ENCODE peak calls at places on chromosomes 6 and 20, in four cellular contexts. O is GM12878, Y is SK-N-SH, B is K562. Q is an unnamed sample.

GRCh38 chr6:170128346-170128745 is 162.5 kb downstream of the DLL1 start:
- DNase-seq in B (no peak), Y (no peak), O (no peak), Q (peak)

GRCh38 chr6:138492113-138492512 is 7.2 kb downstream of the NHSL1 start:
- DNase-seq in B (no peak), O (no peak), Y (no peak), Q (no peak)

GRCh38 chr6:149749594-149750135 is at the start of gene PCMT1:
- DNase-seq in B (peak), Y (peak), O (peak), Q (peak)

GRCh38 chr6:54860739-54861138 is 14.2 kb downstream of the FAM83B start:
- DNase-seq in O (no peak), Y (no peak), B (no peak), Q (no peak)

GRCh38 chr6:1872649-1873131 is 263.0 kb downstream of the FOXC1 start:
- DNase-seq in O (no peak), B (no peak), Y (peak), Q (no peak)

GRCh38 chr20:56187791-56188190 is 60.7 kb upstream of the MC3R start:
- DNase-seq in O (no peak), B (no peak), Y (peak), Q (no peak)

GRCh38 chr6:45743028-45743615 is 272.5 kb downstream of the CLIC5 start:
- DNase-seq in B (no peak), O (no peak), Y (no peak), Q (no peak)

GRCh38 chr6:153727910-153728309 is 311.1 kb upstream of the OPRM1 start:
- DNase-seq in B (no peak), O (no peak), Y (no peak), Q (no peak)

GRCh38 chr6:10322991-10323390 is 91.9 kb downstream of the TFAP2A start:
- DNase-seq in Y (no peak), O (no peak), B (no peak), Q (no peak)

GRCh38 chr6:167497387-167498056 is 172.6 kb downstream of the TTLL2 start:
- DNase-seq in B (no peak), O (no peak), Y (no peak), Q (no peak)

GRCh38 chr20:62183426-62184142 is 756 bp downstream of the MTG2 start:
- DNase-seq in O (no peak), B (no peak), Y (peak), Q (no peak)
- TF ChIP-seq NRF1 in O (no peak), B (no peak), Y (no peak), Q (no peak)

GRCh38 chr20:14712302-14712739 is 374.9 kb upstream of the FLRT3 start:
- DNase-seq in B (no peak), O (no peak), Y (no peak), Q (no peak)
- TF ChIP-seq NRF1 in B (no peak), O (no peak), Y (no peak), Q (no peak)

GRCh38 chr6:158464483-158464882 is 95.4 kb upstream of the TMEM181 start:
- DNase-seq in Y (no peak), B (no peak), O (no peak), Q (peak)

GRCh38 chr6:158471339-158471738 is 88.6 kb upstream of the TMEM181 start:
- DNase-seq in O (no peak), B (no peak), Y (no peak), Q (no peak)

GRCh38 chr6:158468666-158469065 is 91.2 kb upstream of the TMEM181 start:
- DNase-seq in Y (no peak), B (no peak), O (no peak), Q (no peak)

GRCh38 chr6:158465747-158466146 is 94.1 kb upstream of the TMEM181 start:
- DNase-seq in Y (no peak), B (no peak), O (no peak), Q (no peak)

GRCh38 chr6:158467923-158468322 is 92.0 kb upstream of the TMEM181 start:
- DNase-seq in Y (no peak), O (no peak), B (no peak), Q (peak)
- TF ChIP-seq NRF1 in Y (no peak), O (no peak), B (no peak), Q (no peak)

DNA sequence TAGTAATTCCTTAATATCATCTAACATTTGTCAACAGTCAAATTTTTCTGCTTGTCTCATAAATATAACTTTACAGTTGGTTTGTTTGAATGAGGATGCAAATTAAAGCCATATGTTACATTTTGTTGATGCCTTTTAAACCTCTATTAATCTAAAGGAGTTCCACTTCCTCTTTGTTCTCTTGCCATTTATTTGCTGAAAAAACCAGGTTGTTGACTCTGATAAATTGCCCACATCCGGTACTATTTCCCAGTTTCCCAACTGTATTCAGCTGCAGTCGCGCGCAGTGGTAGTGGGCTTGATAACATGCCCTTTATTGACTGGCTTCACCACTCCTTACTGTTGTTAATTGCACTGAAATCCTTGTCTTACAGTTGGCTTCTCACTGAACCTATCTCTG is 32.8 kb upstream of the SIRPB2 start:
- DNase-seq in O (no peak), B (no peak), Y (no peak), Q (no peak)
- TF ChIP-seq NRF1 in O (no peak), B (no peak), Y (no peak), Q (no peak)